ENCODE peak calls at places on chromosomes 5 and 9, in six cellular contexts. One of them, this sample, is unnamed.

GRCh38 chr9:127013597-127013996 is 99.0 kb downstream of the RALGPS1 start:
- DNase-seq in mesendoderm: no peak
- DNase-seq in IMR-90: no peak
- DNase-seq in H9: no peak
- DNase-seq in neuronal stem cell: no peak
- DNase-seq in H1: no peak
- DNase-seq in this sample: no peak

GRCh38 chr9:74498616-74499095 is 1.5 kb downstream of the RORB start:
- DNase-seq in mesendoderm: peak; percentile 50
- DNase-seq in IMR-90: no peak
- DNase-seq in H9: peak; percentile 51
- DNase-seq in neuronal stem cell: peak; percentile 31
- DNase-seq in H1: no peak
- DNase-seq in this sample: no peak

GRCh38 chr9:108033976-108034964 is 544.7 kb upstream of the KLF4 start:
- DNase-seq in mesendoderm: no peak
- DNase-seq in IMR-90: peak; percentile 94
- DNase-seq in H9: no peak
- DNase-seq in neuronal stem cell: no peak
- DNase-seq in H1: no peak
- DNase-seq in this sample: peak; percentile 31

GRCh38 chr9:133715295-133715865 is 22.8 kb downstream of the SARDH start:
- DNase-seq in mesendoderm: no peak
- DNase-seq in IMR-90: peak; percentile 58
- DNase-seq in H9: peak; percentile 21
- DNase-seq in neuronal stem cell: no peak
- DNase-seq in H1: no peak
- DNase-seq in this sample: peak; percentile 85

GRCh38 chr9:125547383-125547782 is 159.6 kb downstream of the MAPKAP1 start:
- DNase-seq in mesendoderm: no peak
- DNase-seq in IMR-90: no peak
- DNase-seq in H9: no peak
- DNase-seq in neuronal stem cell: peak; percentile 27
- DNase-seq in H1: no peak
- DNase-seq in this sample: no peak

GRCh38 chr5:93117753-93118531 is 463.1 kb downstream of the NR2F1-AS1 start:
- DNase-seq in mesendoderm: no peak
- DNase-seq in IMR-90: peak; percentile 77
- DNase-seq in H9: no peak
- DNase-seq in neuronal stem cell: no peak
- DNase-seq in H1: no peak
- DNase-seq in this sample: peak; percentile 41

GRCh38 chr9:34578241-34579096 is 11.1 kb downstream of the CNTFR start:
- DNase-seq in mesendoderm: peak; percentile 90
- DNase-seq in IMR-90: peak; percentile 63
- DNase-seq in H9: peak; percentile 67
- DNase-seq in neuronal stem cell: no peak
- DNase-seq in H1: no peak
- DNase-seq in this sample: peak; percentile 58

GRCh38 chr9:124419832-124420489 is 4.7 kb upstream of the PSMB7 start:
- DNase-seq in mesendoderm: no peak
- DNase-seq in IMR-90: no peak
- DNase-seq in H9: no peak
- DNase-seq in neuronal stem cell: no peak
- DNase-seq in H1: no peak
- DNase-seq in this sample: no peak

GRCh38 chr5:78992136-78992535 is 7.0 kb upstream of the ARSB start:
- DNase-seq in mesendoderm: no peak
- DNase-seq in IMR-90: no peak
- DNase-seq in H9: no peak
- DNase-seq in neuronal stem cell: no peak
- DNase-seq in H1: no peak
- DNase-seq in this sample: no peak

GRCh38 chr5:34789021-34789531 is 49.9 kb upstream of the TTC23L start:
- DNase-seq in mesendoderm: peak; percentile 69
- DNase-seq in IMR-90: peak; percentile 47
- DNase-seq in H9: no peak
- DNase-seq in neuronal stem cell: no peak
- DNase-seq in H1: no peak
- DNase-seq in this sample: peak; percentile 37

GRCh38 chr9:99474186-99474585 is 252.1 kb downstream of the SEC61B start:
- DNase-seq in mesendoderm: no peak
- DNase-seq in IMR-90: no peak
- DNase-seq in H9: no peak
- DNase-seq in neuronal stem cell: no peak
- DNase-seq in H1: no peak
- DNase-seq in this sample: no peak

GRCh38 chr5:107483625-107484024 is 187.1 kb downstream of the EFNA5 start:
- DNase-seq in mesendoderm: no peak
- DNase-seq in IMR-90: no peak
- DNase-seq in H9: no peak
- DNase-seq in neuronal stem cell: no peak
- DNase-seq in H1: no peak
- DNase-seq in this sample: no peak

GRCh38 chr9:121503443-121503842 is 3.8 kb upstream of the GGTA1 start:
- DNase-seq in mesendoderm: no peak
- DNase-seq in IMR-90: no peak
- DNase-seq in H9: no peak
- DNase-seq in neuronal stem cell: no peak
- DNase-seq in H1: no peak
- DNase-seq in this sample: no peak

GRCh38 chr5:111948517-111948916 is 191.5 kb upstream of the NREP start:
- DNase-seq in mesendoderm: no peak
- DNase-seq in IMR-90: peak; percentile 99
- DNase-seq in H9: no peak
- DNase-seq in neuronal stem cell: no peak
- DNase-seq in H1: no peak
- DNase-seq in this sample: peak; percentile 88

GRCh38 chr5:11064763-11065450 is 303.9 kb upstream of the DAP start:
- DNase-seq in mesendoderm: no peak
- DNase-seq in IMR-90: no peak
- DNase-seq in H9: no peak
- DNase-seq in neuronal stem cell: no peak
- DNase-seq in H1: no peak
- DNase-seq in this sample: no peak

GRCh38 chr9:21872696-21873095 is 70.3 kb downstream of the MTAP start:
- DNase-seq in mesendoderm: no peak
- DNase-seq in IMR-90: no peak
- DNase-seq in H9: no peak
- DNase-seq in neuronal stem cell: no peak
- DNase-seq in H1: no peak
- DNase-seq in this sample: no peak

GRCh38 chr5:141094481-141095262 is at the start of gene PCDHB2:
- DNase-seq in mesendoderm: peak; percentile 97
- DNase-seq in IMR-90: peak; percentile 14
- DNase-seq in H9: peak; percentile 86
- DNase-seq in neuronal stem cell: peak; percentile 80
- DNase-seq in H1: peak; percentile 75
- DNase-seq in this sample: peak; percentile 92

GRCh38 chr5:151812757-151813309 is 41.1 kb downstream of the G3BP1 start:
- DNase-seq in mesendoderm: no peak
- DNase-seq in IMR-90: peak; percentile 54
- DNase-seq in H9: no peak
- DNase-seq in neuronal stem cell: no peak
- DNase-seq in H1: no peak
- DNase-seq in this sample: peak; percentile 28

GRCh38 chr5:174222891-174223290 is 177.4 kb downstream of the NSG2 start:
- DNase-seq in mesendoderm: peak; percentile 9
- DNase-seq in IMR-90: no peak
- DNase-seq in H9: peak; percentile 74
- DNase-seq in neuronal stem cell: no peak
- DNase-seq in H1: no peak
- DNase-seq in this sample: no peak

DNA sequence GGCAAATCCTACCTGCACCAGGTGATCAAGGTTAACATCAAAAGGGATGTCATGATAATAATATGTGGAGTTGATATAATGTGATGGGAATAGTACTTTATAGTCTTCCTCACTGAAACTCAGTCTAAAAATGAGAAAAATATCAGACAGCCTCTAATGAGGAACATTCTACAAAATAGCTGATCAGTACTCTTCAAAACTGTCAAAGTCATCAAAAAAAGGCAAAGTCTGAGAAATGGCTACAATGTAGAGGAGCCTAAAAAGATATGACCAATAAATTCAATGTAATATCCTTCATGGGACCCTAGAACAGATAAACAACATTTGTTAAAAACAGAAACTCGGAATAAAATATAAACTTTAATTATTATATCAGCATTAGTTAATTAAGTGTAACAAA is 95.7 kb downstream of the CEMIP2 start:
- DNase-seq in mesendoderm: no peak
- DNase-seq in IMR-90: no peak
- DNase-seq in H9: no peak
- DNase-seq in neuronal stem cell: no peak
- DNase-seq in H1: no peak
- DNase-seq in this sample: no peak
- H2BK15ac ChIP-seq in mesendoderm: no peak overlapping the region
- H2BK15ac ChIP-seq in IMR-90: no peak overlapping the region
- H2BK15ac ChIP-seq in H9: no peak overlapping the region
- H2BK15ac ChIP-seq in neuronal stem cell: no peak overlapping the region
- H2BK15ac ChIP-seq in H1: no peak overlapping the region
- H2BK15ac ChIP-seq in this sample: no peak overlapping the region

DNA sequence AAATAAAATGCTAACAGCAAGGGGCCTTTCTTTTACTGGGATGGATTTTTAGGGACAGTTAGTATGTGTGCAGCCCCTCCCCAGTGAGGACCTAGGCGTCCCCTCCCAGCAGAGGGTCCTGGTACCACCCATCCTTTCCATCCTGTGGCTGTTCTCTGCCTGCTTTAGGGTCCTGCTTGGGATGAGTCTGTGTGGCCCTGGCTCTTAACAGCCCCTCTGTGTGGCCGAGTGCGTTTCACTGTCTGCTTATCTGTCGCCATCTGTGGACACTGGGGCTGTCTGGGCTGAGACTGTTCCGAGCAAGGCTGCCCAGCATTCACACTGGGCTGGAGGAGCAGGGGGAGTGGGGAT is 17.0 kb downstream of the WNK2 start:
- DNase-seq in mesendoderm: peak; percentile 64
- DNase-seq in IMR-90: no peak
- DNase-seq in H9: no peak
- DNase-seq in neuronal stem cell: no peak
- DNase-seq in H1: no peak
- DNase-seq in this sample: no peak
- H2BK15ac ChIP-seq in mesendoderm: no peak overlapping the region
- H2BK15ac ChIP-seq in IMR-90: no peak overlapping the region
- H2BK15ac ChIP-seq in H9: no peak overlapping the region
- H2BK15ac ChIP-seq in neuronal stem cell: peak overlapping the region; percentile 70
- H2BK15ac ChIP-seq in H1: no peak overlapping the region
- H2BK15ac ChIP-seq in this sample: no peak overlapping the region

GRCh38 chr5:171275822-171276544 is 33.1 kb upstream of the TLX3 start:
- DNase-seq in mesendoderm: no peak
- DNase-seq in IMR-90: no peak
- DNase-seq in H9: no peak
- DNase-seq in neuronal stem cell: no peak
- DNase-seq in H1: no peak
- DNase-seq in this sample: no peak
- H2BK15ac ChIP-seq in mesendoderm: no peak overlapping the region
- H2BK15ac ChIP-seq in IMR-90: no peak overlapping the region
- H2BK15ac ChIP-seq in H9: no peak overlapping the region
- H2BK15ac ChIP-seq in neuronal stem cell: no peak overlapping the region
- H2BK15ac ChIP-seq in H1: no peak overlapping the region
- H2BK15ac ChIP-seq in this sample: no peak overlapping the region

DNA sequence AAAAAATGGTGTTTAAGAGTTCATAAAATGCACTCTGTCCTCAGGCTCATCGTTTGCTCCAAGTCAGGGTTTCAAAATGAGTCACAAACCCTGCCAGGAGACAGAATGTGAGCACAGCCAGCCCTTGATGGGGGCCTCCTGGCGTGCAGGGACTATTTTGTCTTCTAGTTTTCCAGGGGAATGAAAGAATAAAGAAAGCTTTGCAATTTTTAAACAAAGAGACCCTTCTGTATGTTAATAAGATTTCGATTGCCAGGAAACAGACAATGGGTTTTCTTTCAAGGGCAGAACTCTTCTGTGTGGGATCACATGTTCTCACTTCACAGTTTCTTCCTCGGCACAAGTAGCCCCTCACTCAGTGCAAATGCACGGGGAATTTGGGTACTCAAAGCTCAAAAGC is 121.4 kb upstream of the C6 start:
- DNase-seq in mesendoderm: peak; percentile 4
- DNase-seq in IMR-90: peak; percentile 36
- DNase-seq in H9: no peak
- DNase-seq in neuronal stem cell: no peak
- DNase-seq in H1: peak; percentile 13
- DNase-seq in this sample: no peak
- H2BK15ac ChIP-seq in mesendoderm: no peak overlapping the region
- H2BK15ac ChIP-seq in IMR-90: no peak overlapping the region
- H2BK15ac ChIP-seq in H9: no peak overlapping the region
- H2BK15ac ChIP-seq in neuronal stem cell: no peak overlapping the region
- H2BK15ac ChIP-seq in H1: no peak overlapping the region
- H2BK15ac ChIP-seq in this sample: no peak overlapping the region